ENCODE peak calls at places on chromosomes 1 and 21, in four cellular contexts. One of them, this sample, is unnamed.

GRCh38 chr1:22317920-22318243 is 133.8 kb upstream of the ZBTB40 start:
- DNase-seq in head of caudate nucleus: no peak
- DNase-seq in activated T-helper 1 cell treated with anti-CD3 and anti-CD28 coated beads, Interleukin-12 subunit alpha, Interleukin-12 subunit beta, Interleukin-2, Interleukin-4 antibody, amounts not matched to agents 30 ng/mL and 10 ng/mL and 1 ng/mL, durations not matched to agents 14 hours and 24 hours and 36 hours: no peak
- DNase-seq in hepatic stellate cell: no peak
- DNase-seq in this sample: no peak

GRCh38 chr21:35616090-35616489 is 444.2 kb downstream of the SETD4 start:
- DNase-seq in head of caudate nucleus: no peak
- DNase-seq in activated T-helper 1 cell treated with anti-CD3 and anti-CD28 coated beads, Interleukin-12 subunit alpha, Interleukin-12 subunit beta, Interleukin-2, Interleukin-4 antibody, amounts not matched to agents 30 ng/mL and 10 ng/mL and 1 ng/mL, durations not matched to agents 14 hours and 24 hours and 36 hours: no peak
- DNase-seq in hepatic stellate cell: no peak
- DNase-seq in this sample: peak; percentile 33

GRCh38 chr1:25742316-25742715 is 57.7 kb upstream of the SELENON start:
- DNase-seq in head of caudate nucleus: no peak
- DNase-seq in activated T-helper 1 cell treated with anti-CD3 and anti-CD28 coated beads, Interleukin-12 subunit alpha, Interleukin-12 subunit beta, Interleukin-2, Interleukin-4 antibody, amounts not matched to agents 30 ng/mL and 10 ng/mL and 1 ng/mL, durations not matched to agents 14 hours and 24 hours and 36 hours: no peak
- DNase-seq in hepatic stellate cell: no peak
- DNase-seq in this sample: no peak

GRCh38 chr21:42614811-42615342 is 38.5 kb upstream of the PDE9A start:
- DNase-seq in head of caudate nucleus: no peak
- DNase-seq in activated T-helper 1 cell treated with anti-CD3 and anti-CD28 coated beads, Interleukin-12 subunit alpha, Interleukin-12 subunit beta, Interleukin-2, Interleukin-4 antibody, amounts not matched to agents 30 ng/mL and 10 ng/mL and 1 ng/mL, durations not matched to agents 14 hours and 24 hours and 36 hours: peak; percentile 48
- DNase-seq in hepatic stellate cell: no peak
- DNase-seq in this sample: peak; percentile 56

GRCh38 chr1:222820159-222820732 is 5.4 kb downstream of the DISP1 start:
- DNase-seq in head of caudate nucleus: no peak
- DNase-seq in activated T-helper 1 cell treated with anti-CD3 and anti-CD28 coated beads, Interleukin-12 subunit alpha, Interleukin-12 subunit beta, Interleukin-2, Interleukin-4 antibody, amounts not matched to agents 30 ng/mL and 10 ng/mL and 1 ng/mL, durations not matched to agents 14 hours and 24 hours and 36 hours: no peak
- DNase-seq in hepatic stellate cell: no peak
- DNase-seq in this sample: no peak

GRCh38 chr1:183023601-183024351 is 556 bp downstream of the LAMC1 start:
- DNase-seq in head of caudate nucleus: no peak
- DNase-seq in activated T-helper 1 cell treated with anti-CD3 and anti-CD28 coated beads, Interleukin-12 subunit alpha, Interleukin-12 subunit beta, Interleukin-2, Interleukin-4 antibody, amounts not matched to agents 30 ng/mL and 10 ng/mL and 1 ng/mL, durations not matched to agents 14 hours and 24 hours and 36 hours: peak; percentile 4
- DNase-seq in hepatic stellate cell: no peak
- DNase-seq in this sample: peak; percentile 5

GRCh38 chr1:178609015-178609414 is 96.1 kb downstream of the TEX35 start:
- DNase-seq in head of caudate nucleus: no peak
- DNase-seq in activated T-helper 1 cell treated with anti-CD3 and anti-CD28 coated beads, Interleukin-12 subunit alpha, Interleukin-12 subunit beta, Interleukin-2, Interleukin-4 antibody, amounts not matched to agents 30 ng/mL and 10 ng/mL and 1 ng/mL, durations not matched to agents 14 hours and 24 hours and 36 hours: no peak
- DNase-seq in hepatic stellate cell: peak; percentile 59
- DNase-seq in this sample: no peak

GRCh38 chr1:74767490-74767889 is 34.5 kb downstream of the TYW3 start:
- DNase-seq in head of caudate nucleus: no peak
- DNase-seq in activated T-helper 1 cell treated with anti-CD3 and anti-CD28 coated beads, Interleukin-12 subunit alpha, Interleukin-12 subunit beta, Interleukin-2, Interleukin-4 antibody, amounts not matched to agents 30 ng/mL and 10 ng/mL and 1 ng/mL, durations not matched to agents 14 hours and 24 hours and 36 hours: no peak
- DNase-seq in hepatic stellate cell: no peak
- DNase-seq in this sample: no peak

GRCh38 chr1:11523261-11523660 is 44.3 kb downstream of the DISP3 start:
- DNase-seq in head of caudate nucleus: no peak
- DNase-seq in activated T-helper 1 cell treated with anti-CD3 and anti-CD28 coated beads, Interleukin-12 subunit alpha, Interleukin-12 subunit beta, Interleukin-2, Interleukin-4 antibody, amounts not matched to agents 30 ng/mL and 10 ng/mL and 1 ng/mL, durations not matched to agents 14 hours and 24 hours and 36 hours: no peak
- DNase-seq in hepatic stellate cell: no peak
- DNase-seq in this sample: no peak

GRCh38 chr1:175252561-175252960 is 60.0 kb upstream of the KIAA0040 start:
- DNase-seq in head of caudate nucleus: no peak
- DNase-seq in activated T-helper 1 cell treated with anti-CD3 and anti-CD28 coated beads, Interleukin-12 subunit alpha, Interleukin-12 subunit beta, Interleukin-2, Interleukin-4 antibody, amounts not matched to agents 30 ng/mL and 10 ng/mL and 1 ng/mL, durations not matched to agents 14 hours and 24 hours and 36 hours: no peak
- DNase-seq in hepatic stellate cell: no peak
- DNase-seq in this sample: no peak

GRCh38 chr1:39900662-39901485 is 843 bp downstream of the MYCL start:
- DNase-seq in head of caudate nucleus: no peak
- DNase-seq in activated T-helper 1 cell treated with anti-CD3 and anti-CD28 coated beads, Interleukin-12 subunit alpha, Interleukin-12 subunit beta, Interleukin-2, Interleukin-4 antibody, amounts not matched to agents 30 ng/mL and 10 ng/mL and 1 ng/mL, durations not matched to agents 14 hours and 24 hours and 36 hours: peak; percentile 3
- DNase-seq in hepatic stellate cell: no peak
- DNase-seq in this sample: no peak

GRCh38 chr21:36141513-36141925 is 6.6 kb downstream of the CBR3 start:
- DNase-seq in head of caudate nucleus: peak; percentile 87
- DNase-seq in activated T-helper 1 cell treated with anti-CD3 and anti-CD28 coated beads, Interleukin-12 subunit alpha, Interleukin-12 subunit beta, Interleukin-2, Interleukin-4 antibody, amounts not matched to agents 30 ng/mL and 10 ng/mL and 1 ng/mL, durations not matched to agents 14 hours and 24 hours and 36 hours: peak; percentile 76
- DNase-seq in hepatic stellate cell: peak; percentile 44
- DNase-seq in this sample: peak; percentile 84

GRCh38 chr21:33998809-33999208 is 74.6 kb upstream of the MRPS6 start:
- DNase-seq in head of caudate nucleus: no peak
- DNase-seq in activated T-helper 1 cell treated with anti-CD3 and anti-CD28 coated beads, Interleukin-12 subunit alpha, Interleukin-12 subunit beta, Interleukin-2, Interleukin-4 antibody, amounts not matched to agents 30 ng/mL and 10 ng/mL and 1 ng/mL, durations not matched to agents 14 hours and 24 hours and 36 hours: no peak
- DNase-seq in hepatic stellate cell: no peak
- DNase-seq in this sample: no peak

GRCh38 chr1:30934613-30935012 is 26.1 kb upstream of the SDC3 start:
- DNase-seq in head of caudate nucleus: no peak
- DNase-seq in activated T-helper 1 cell treated with anti-CD3 and anti-CD28 coated beads, Interleukin-12 subunit alpha, Interleukin-12 subunit beta, Interleukin-2, Interleukin-4 antibody, amounts not matched to agents 30 ng/mL and 10 ng/mL and 1 ng/mL, durations not matched to agents 14 hours and 24 hours and 36 hours: no peak
- DNase-seq in hepatic stellate cell: no peak
- DNase-seq in this sample: no peak

GRCh38 chr1:19799233-19799876 is 361 bp downstream of the TMCO4 start:
- DNase-seq in head of caudate nucleus: no peak
- DNase-seq in activated T-helper 1 cell treated with anti-CD3 and anti-CD28 coated beads, Interleukin-12 subunit alpha, Interleukin-12 subunit beta, Interleukin-2, Interleukin-4 antibody, amounts not matched to agents 30 ng/mL and 10 ng/mL and 1 ng/mL, durations not matched to agents 14 hours and 24 hours and 36 hours: peak; percentile 42
- DNase-seq in hepatic stellate cell: peak; percentile 66
- DNase-seq in this sample: peak; percentile 73

GRCh38 chr21:42830456-42831455 is 48.6 kb downstream of the WDR4 start:
- DNase-seq in head of caudate nucleus: no peak
- DNase-seq in activated T-helper 1 cell treated with anti-CD3 and anti-CD28 coated beads, Interleukin-12 subunit alpha, Interleukin-12 subunit beta, Interleukin-2, Interleukin-4 antibody, amounts not matched to agents 30 ng/mL and 10 ng/mL and 1 ng/mL, durations not matched to agents 14 hours and 24 hours and 36 hours: no peak
- DNase-seq in hepatic stellate cell: no peak
- DNase-seq in this sample: peak; percentile 20

GRCh38 chr1:161261859-161262225 is 3.3 kb downstream of the PCP4L1 start:
- DNase-seq in head of caudate nucleus: no peak
- DNase-seq in activated T-helper 1 cell treated with anti-CD3 and anti-CD28 coated beads, Interleukin-12 subunit alpha, Interleukin-12 subunit beta, Interleukin-2, Interleukin-4 antibody, amounts not matched to agents 30 ng/mL and 10 ng/mL and 1 ng/mL, durations not matched to agents 14 hours and 24 hours and 36 hours: no peak
- DNase-seq in hepatic stellate cell: no peak
- DNase-seq in this sample: no peak

GRCh38 chr1:235632538-235633219 is 16.9 kb downstream of the GNG4 start:
- DNase-seq in head of caudate nucleus: no peak
- DNase-seq in activated T-helper 1 cell treated with anti-CD3 and anti-CD28 coated beads, Interleukin-12 subunit alpha, Interleukin-12 subunit beta, Interleukin-2, Interleukin-4 antibody, amounts not matched to agents 30 ng/mL and 10 ng/mL and 1 ng/mL, durations not matched to agents 14 hours and 24 hours and 36 hours: no peak
- DNase-seq in hepatic stellate cell: peak; percentile 63
- DNase-seq in this sample: no peak

GRCh38 chr1:178328728-178329127 is 168.0 kb downstream of the CLEC20A start:
- DNase-seq in head of caudate nucleus: no peak
- DNase-seq in activated T-helper 1 cell treated with anti-CD3 and anti-CD28 coated beads, Interleukin-12 subunit alpha, Interleukin-12 subunit beta, Interleukin-2, Interleukin-4 antibody, amounts not matched to agents 30 ng/mL and 10 ng/mL and 1 ng/mL, durations not matched to agents 14 hours and 24 hours and 36 hours: no peak
- DNase-seq in hepatic stellate cell: no peak
- DNase-seq in this sample: no peak

GRCh38 chr1:237634922-237635321 is 255.8 kb downstream of the ZP4 start:
- DNase-seq in head of caudate nucleus: no peak
- DNase-seq in activated T-helper 1 cell treated with anti-CD3 and anti-CD28 coated beads, Interleukin-12 subunit alpha, Interleukin-12 subunit beta, Interleukin-2, Interleukin-4 antibody, amounts not matched to agents 30 ng/mL and 10 ng/mL and 1 ng/mL, durations not matched to agents 14 hours and 24 hours and 36 hours: no peak
- DNase-seq in hepatic stellate cell: no peak
- DNase-seq in this sample: no peak

GRCh38 chr21:45985471-45986315 is 4.1 kb downstream of the COL6A1 start:
- DNase-seq in head of caudate nucleus: no peak
- DNase-seq in activated T-helper 1 cell treated with anti-CD3 and anti-CD28 coated beads, Interleukin-12 subunit alpha, Interleukin-12 subunit beta, Interleukin-2, Interleukin-4 antibody, amounts not matched to agents 30 ng/mL and 10 ng/mL and 1 ng/mL, durations not matched to agents 14 hours and 24 hours and 36 hours: no peak
- DNase-seq in hepatic stellate cell: no peak
- DNase-seq in this sample: peak; percentile 4

This sample was measured in naive thymus-derived CD4-positive, alpha-beta T cell.